ENCODE peak calls at places on chromosomes 3 and 15, in five cellular contexts. One of them, this sample, is unnamed.

GRCh38 chr3:156474560-156475389 is 80.1 kb downstream of the SSR3 start:
- DNase-seq in iris pigment epithelial cell: peak; percentile 14
- DNase-seq in WTC11: peak; percentile 53
- DNase-seq in lower lobe of right lung: no peak
- DNase-seq in NCI-H2029 treated with DMSO at 0.1 percent for 48 hours: no peak
- DNase-seq in this sample: no peak

GRCh38 chr3:131731709-131732108 is 228.9 kb upstream of the MRPL3 start:
- DNase-seq in iris pigment epithelial cell: no peak
- DNase-seq in WTC11: no peak
- DNase-seq in lower lobe of right lung: no peak
- DNase-seq in NCI-H2029 treated with DMSO at 0.1 percent for 48 hours: no peak
- DNase-seq in this sample: no peak

GRCh38 chr15:56654624-56655023 is 78.7 kb downstream of the ZNF280D start:
- DNase-seq in iris pigment epithelial cell: no peak
- DNase-seq in WTC11: no peak
- DNase-seq in lower lobe of right lung: no peak
- DNase-seq in NCI-H2029 treated with DMSO at 0.1 percent for 48 hours: no peak
- DNase-seq in this sample: no peak

GRCh38 chr15:81337713-81338157 is 13.8 kb upstream of the STARD5 start:
- DNase-seq in iris pigment epithelial cell: no peak
- DNase-seq in WTC11: no peak
- DNase-seq in lower lobe of right lung: no peak
- DNase-seq in NCI-H2029 treated with DMSO at 0.1 percent for 48 hours: no peak
- DNase-seq in this sample: no peak

GRCh38 chr3:82080261-82080660 is 318.8 kb upstream of the GBE1 start:
- DNase-seq in iris pigment epithelial cell: peak; percentile 12
- DNase-seq in WTC11: no peak
- DNase-seq in lower lobe of right lung: no peak
- DNase-seq in NCI-H2029 treated with DMSO at 0.1 percent for 48 hours: no peak
- DNase-seq in this sample: no peak

GRCh38 chr3:184802150-184802549 is 9.8 kb upstream of the VPS8 start:
- DNase-seq in iris pigment epithelial cell: no peak
- DNase-seq in WTC11: no peak
- DNase-seq in lower lobe of right lung: no peak
- DNase-seq in NCI-H2029 treated with DMSO at 0.1 percent for 48 hours: no peak
- DNase-seq in this sample: no peak

GRCh38 chr15:40448354-40448753 is 7.6 kb downstream of the BAHD1 start:
- DNase-seq in iris pigment epithelial cell: no peak
- DNase-seq in WTC11: no peak
- DNase-seq in lower lobe of right lung: no peak
- DNase-seq in NCI-H2029 treated with DMSO at 0.1 percent for 48 hours: no peak
- DNase-seq in this sample: no peak

GRCh38 chr3:187066228-187066995 is 72.9 kb downstream of the RPL39L start:
- DNase-seq in iris pigment epithelial cell: peak; percentile 33
- DNase-seq in WTC11: peak; percentile 68
- DNase-seq in lower lobe of right lung: no peak
- DNase-seq in NCI-H2029 treated with DMSO at 0.1 percent for 48 hours: peak; percentile 67
- DNase-seq in this sample: no peak

GRCh38 chr3:172213765-172214358 is 174.5 kb downstream of the FNDC3B start:
- DNase-seq in iris pigment epithelial cell: no peak
- DNase-seq in WTC11: no peak
- DNase-seq in lower lobe of right lung: no peak
- DNase-seq in NCI-H2029 treated with DMSO at 0.1 percent for 48 hours: peak; percentile 96
- DNase-seq in this sample: no peak

GRCh38 chr3:65713016-65713415 is 325.7 kb downstream of the MAGI1 start:
- DNase-seq in iris pigment epithelial cell: peak; percentile 81
- DNase-seq in WTC11: peak; percentile 38
- DNase-seq in lower lobe of right lung: no peak
- DNase-seq in NCI-H2029 treated with DMSO at 0.1 percent for 48 hours: no peak
- DNase-seq in this sample: peak; percentile 24

GRCh38 chr3:132225664-132226063 is 91.5 kb upstream of the ACP3 start:
- DNase-seq in iris pigment epithelial cell: no peak
- DNase-seq in WTC11: no peak
- DNase-seq in lower lobe of right lung: no peak
- DNase-seq in NCI-H2029 treated with DMSO at 0.1 percent for 48 hours: no peak
- DNase-seq in this sample: no peak

GRCh38 chr3:45092132-45093031 is 53.8 kb downstream of the CDCP1 start:
- DNase-seq in iris pigment epithelial cell: peak; percentile 92
- DNase-seq in WTC11: no peak
- DNase-seq in lower lobe of right lung: no peak
- DNase-seq in NCI-H2029 treated with DMSO at 0.1 percent for 48 hours: no peak
- DNase-seq in this sample: no peak